ENCODE peak calls at places on chromosomes 6 and 20, in nine cellular contexts. A is activated gamma-delta T cell treated with Interleukin-2 at 50 U/mL for 16 hours; Q is NAMALWA; U is CD4-positive, alpha-beta memory T cell; C is Calu3; D is right cardiac atrium; K is left lung; N is stimulated activated CD4-positive, alpha-beta T cell treated with anti-CD3 and anti-CD28 coated beads, TNF-alpha, amount 100 ng/mL, for 48 hours; W is cardiac muscle cell. J is an unnamed sample.

GRCh38 chr6:45892696-45893095 is 123.0 kb downstream of the CLIC5 start:
- DNase-seq in A (no peak), Q (no peak), U (no peak), C (no peak), D (no peak), K (no peak), N (no peak), W (no peak), J (no peak)

GRCh38 chr6:150342126-150342525 is 26.7 kb upstream of the IYD start:
- DNase-seq in A (no peak), Q (no peak), U (no peak), C (no peak), D (no peak), K (no peak), N (no peak), W (no peak), J (no peak)

GRCh38 chr6:169805242-169805838 is 53.9 kb downstream of the ERMARD start:
- DNase-seq in A (no peak), Q (no peak), U (no peak), C (no peak), D (no peak), K (no peak), N (no peak), W (no peak), J (no peak)

GRCh38 chr20:14991023-14991422 is 653.6 kb upstream of the FLRT3 start:
- DNase-seq in A (no peak), Q (no peak), U (no peak), C (no peak), D (no peak), K (no peak), N (no peak), W (no peak), J (no peak)

GRCh38 chr6:135014353-135014832 is 40.2 kb downstream of the HBS1L start:
- DNase-seq in A (no peak), Q (no peak), U (peak), C (no peak), D (no peak), K (no peak), N (no peak), W (no peak), J (no peak)

GRCh38 chr6:52523363-52524207 is 53.3 kb downstream of the TRAM2 start:
- DNase-seq in A (no peak), Q (no peak), U (no peak), C (no peak), D (no peak), K (no peak), N (no peak), W (no peak), J (no peak)

GRCh38 chr6:119960065-119960464 is 610.5 kb upstream of the MAN1A1 start:
- DNase-seq in A (no peak), Q (no peak), U (no peak), C (no peak), D (no peak), K (no peak), N (no peak), W (no peak), J (no peak)

GRCh38 chr6:135362124-135362523 is 135.4 kb downstream of the AHI1 start:
- DNase-seq in A (no peak), Q (no peak), U (no peak), C (no peak), D (no peak), K (no peak), N (no peak), W (no peak), J (no peak)

GRCh38 chr6:131787955-131788712 is 19.7 kb upstream of the ENPP1 start:
- DNase-seq in A (no peak), Q (no peak), U (no peak), C (no peak), D (no peak), K (no peak), N (no peak), W (peak), J (peak)

GRCh38 chr6:26360451-26361416 is 4.3 kb upstream of the BTN3A2 start:
- DNase-seq in A (no peak), Q (no peak), U (no peak), C (no peak), D (no peak), K (no peak), N (no peak), W (no peak), J (no peak)

GRCh38 chr6:16803294-16804006 is 42.2 kb upstream of the ATXN1 start:
- DNase-seq in A (no peak), Q (no peak), U (no peak), C (no peak), D (peak), K (no peak), N (no peak), W (peak), J (peak)

GRCh38 chr20:53387983-53388675 is 205.5 kb downstream of the ZNF217 start:
- DNase-seq in A (peak), Q (no peak), U (peak), C (no peak), D (no peak), K (no peak), N (peak), W (no peak), J (no peak)

GRCh38 chr6:73743556-73743955 is 47.6 kb downstream of the CD109 start:
- DNase-seq in A (no peak), Q (no peak), U (no peak), C (no peak), D (no peak), K (no peak), N (no peak), W (no peak), J (no peak)